ENCODE peak calls at places on chromosomes 7 and 10, in four cellular contexts. N is non-pigmented ciliary epithelial cell, E is EL, T is sigmoid colon. H is an unnamed sample.

GRCh38 chr10:58424176-58424575 is 39.0 kb downstream of the TFAM start:
- DNase-seq in N (no peak), E (peak), T (no peak), H (no peak)

GRCh38 chr7:35700865-35701264 is 5.9 kb upstream of the HERPUD2 start:
- DNase-seq in N (no peak), E (no peak), T (no peak), H (no peak)

GRCh38 chr10:472241-472910 is 217.1 kb downstream of the DIP2C start:
- DNase-seq in N (no peak), E (no peak), T (no peak), H (no peak)

GRCh38 chr7:155975490-155975889 is 163.2 kb upstream of the SHH start:
- DNase-seq in N (no peak), E (no peak), T (peak), H (no peak)

GRCh38 chr7:142872106-142872675 is 13.4 kb downstream of the TRPV6 start:
- DNase-seq in N (no peak), E (no peak), T (no peak), H (no peak)

GRCh38 chr7:86930554-86931307 is 128.7 kb downstream of the ELAPOR2 start:
- DNase-seq in N (no peak), E (no peak), T (no peak), H (no peak)

GRCh38 chr10:123517901-123518300 is 148.3 kb upstream of the GPR26 start:
- DNase-seq in N (no peak), E (no peak), T (no peak), H (no peak)

GRCh38 chr7:139767561-139767982 is 10.2 kb downstream of the HIPK2 start:
- DNase-seq in N (no peak), E (no peak), T (no peak), H (no peak)

GRCh38 chr7:43137811-43138210 is 25.4 kb downstream of the HECW1 start:
- DNase-seq in N (no peak), E (peak), T (no peak), H (no peak)

GRCh38 chr7:84900215-84900614 is 286.6 kb downstream of the SEMA3D start:
- DNase-seq in N (no peak), E (no peak), T (no peak), H (no peak)

GRCh38 chr7:92010215-92010614 is 69.6 kb downstream of the AKAP9 start:
- DNase-seq in N (no peak), E (no peak), T (no peak), H (no peak)

GRCh38 chr10:131584286-131584685 is 272.8 kb upstream of the TCERG1L start:
- DNase-seq in N (no peak), E (no peak), T (no peak), H (no peak)